ENCODE peak calls at places on chromosomes 13 and 19, in ten cellular contexts. One of them, this sample, is unnamed.
A peak's percentile ranks its signal among the peaks of the same experiment; 100 is the strongest.

GRCh38 chr13:74115138-74115537 is 19.1 kb downstream of the KLF12 start:
- DNase-seq in breast epithelium: no peak
- DNase-seq in tibial nerve: no peak
- DNase-seq in HCT116: no peak
- DNase-seq in adrenal gland: no peak
- DNase-seq in heart left ventricle: no peak
- DNase-seq in uterus: no peak
- DNase-seq in ovary: no peak
- DNase-seq in stomach: no peak
- DNase-seq in body of pancreas: no peak
- DNase-seq in this sample: no peak

GRCh38 chr19:11905928-11906327 is 18.3 kb downstream of the ZNF69 start:
- DNase-seq in breast epithelium: no peak
- DNase-seq in tibial nerve: no peak
- DNase-seq in HCT116: no peak
- DNase-seq in adrenal gland: no peak
- DNase-seq in heart left ventricle: no peak
- DNase-seq in uterus: no peak
- DNase-seq in ovary: no peak
- DNase-seq in stomach: no peak
- DNase-seq in body of pancreas: no peak
- DNase-seq in this sample: no peak

GRCh38 chr13:60756306-60756705 is 359.3 kb downstream of the TDRD3 start:
- DNase-seq in breast epithelium: no peak
- DNase-seq in tibial nerve: no peak
- DNase-seq in HCT116: no peak
- DNase-seq in adrenal gland: no peak
- DNase-seq in heart left ventricle: no peak
- DNase-seq in uterus: no peak
- DNase-seq in ovary: no peak
- DNase-seq in stomach: no peak
- DNase-seq in body of pancreas: no peak
- DNase-seq in this sample: no peak

GRCh38 chr19:55304279-55304978 is 20.6 kb downstream of the BRSK1 start:
- DNase-seq in breast epithelium: no peak
- DNase-seq in tibial nerve: no peak
- DNase-seq in HCT116: no peak
- DNase-seq in adrenal gland: peak; percentile 64
- DNase-seq in heart left ventricle: no peak
- DNase-seq in uterus: no peak
- DNase-seq in ovary: peak; percentile 45
- DNase-seq in stomach: peak; percentile 46
- DNase-seq in body of pancreas: peak; percentile 26
- DNase-seq in this sample: no peak

GRCh38 chr13:77966671-77967070 is 48.0 kb upstream of the EDNRB start:
- DNase-seq in breast epithelium: no peak
- DNase-seq in tibial nerve: no peak
- DNase-seq in HCT116: no peak
- DNase-seq in adrenal gland: no peak
- DNase-seq in heart left ventricle: no peak
- DNase-seq in uterus: no peak
- DNase-seq in ovary: no peak
- DNase-seq in stomach: no peak
- DNase-seq in body of pancreas: no peak
- DNase-seq in this sample: no peak

GRCh38 chr19:42069619-42070293 is at the start of gene GRIK5:
- DNase-seq in breast epithelium: no peak
- DNase-seq in tibial nerve: no peak
- DNase-seq in HCT116: no peak
- DNase-seq in adrenal gland: no peak
- DNase-seq in heart left ventricle: no peak
- DNase-seq in uterus: no peak
- DNase-seq in ovary: peak; percentile 42
- DNase-seq in stomach: no peak
- DNase-seq in body of pancreas: no peak
- DNase-seq in this sample: peak; percentile 68

GRCh38 chr13:57224414-57224813 is 57.4 kb downstream of the PRR20E start:
- DNase-seq in breast epithelium: no peak
- DNase-seq in tibial nerve: no peak
- DNase-seq in HCT116: no peak
- DNase-seq in adrenal gland: no peak
- DNase-seq in heart left ventricle: no peak
- DNase-seq in uterus: no peak
- DNase-seq in ovary: no peak
- DNase-seq in stomach: no peak
- DNase-seq in body of pancreas: no peak
- DNase-seq in this sample: no peak

GRCh38 chr13:80133631-80134083 is 207.3 kb downstream of the SPRY2 start:
- DNase-seq in breast epithelium: no peak
- DNase-seq in tibial nerve: no peak
- DNase-seq in HCT116: no peak
- DNase-seq in adrenal gland: no peak
- DNase-seq in heart left ventricle: no peak
- DNase-seq in uterus: no peak
- DNase-seq in ovary: no peak
- DNase-seq in stomach: no peak
- DNase-seq in body of pancreas: no peak
- DNase-seq in this sample: no peak

GRCh38 chr19:10878253-10878652 is 6.9 kb downstream of the CARM1 start:
- DNase-seq in breast epithelium: no peak
- DNase-seq in tibial nerve: no peak
- DNase-seq in HCT116: no peak
- DNase-seq in adrenal gland: no peak
- DNase-seq in heart left ventricle: no peak
- DNase-seq in uterus: no peak
- DNase-seq in ovary: no peak
- DNase-seq in stomach: no peak
- DNase-seq in body of pancreas: no peak
- DNase-seq in this sample: no peak

GRCh38 chr13:49587311-49587847 is 2.0 kb upstream of the RCBTB1 start:
- DNase-seq in breast epithelium: no peak
- DNase-seq in tibial nerve: no peak
- DNase-seq in HCT116: no peak
- DNase-seq in adrenal gland: no peak
- DNase-seq in heart left ventricle: no peak
- DNase-seq in uterus: no peak
- DNase-seq in ovary: no peak
- DNase-seq in stomach: no peak
- DNase-seq in body of pancreas: no peak
- DNase-seq in this sample: no peak

GRCh38 chr19:27777726-27778125 is 1435.2 kb downstream of the UQCRFS1 start:
- DNase-seq in breast epithelium: no peak
- DNase-seq in tibial nerve: no peak
- DNase-seq in HCT116: no peak
- DNase-seq in adrenal gland: peak; percentile 13
- DNase-seq in heart left ventricle: no peak
- DNase-seq in uterus: no peak
- DNase-seq in ovary: no peak
- DNase-seq in stomach: no peak
- DNase-seq in body of pancreas: no peak
- DNase-seq in this sample: no peak

GRCh38 chr19:55398200-55398947 is 9.2 kb downstream of the UBE2S start:
- DNase-seq in breast epithelium: no peak
- DNase-seq in tibial nerve: no peak
- DNase-seq in HCT116: no peak
- DNase-seq in adrenal gland: no peak
- DNase-seq in heart left ventricle: no peak
- DNase-seq in uterus: no peak
- DNase-seq in ovary: no peak
- DNase-seq in stomach: no peak
- DNase-seq in body of pancreas: no peak
- DNase-seq in this sample: no peak

GRCh38 chr13:24865158-24865557 is 101.2 kb downstream of the RNF17 start:
- DNase-seq in breast epithelium: no peak
- DNase-seq in tibial nerve: no peak
- DNase-seq in HCT116: no peak
- DNase-seq in adrenal gland: no peak
- DNase-seq in heart left ventricle: no peak
- DNase-seq in uterus: no peak
- DNase-seq in ovary: no peak
- DNase-seq in stomach: no peak
- DNase-seq in body of pancreas: no peak
- DNase-seq in this sample: no peak

GRCh38 chr19:46009530-46010510 is 13.0 kb downstream of the PGLYRP1 start:
- DNase-seq in breast epithelium: no peak
- DNase-seq in tibial nerve: peak; percentile 51
- DNase-seq in HCT116: peak; percentile 42
- DNase-seq in adrenal gland: peak; percentile 87
- DNase-seq in heart left ventricle: peak; percentile 62
- DNase-seq in uterus: peak; percentile 60
- DNase-seq in ovary: peak; percentile 61
- DNase-seq in stomach: peak; percentile 80
- DNase-seq in body of pancreas: peak; percentile 76
- DNase-seq in this sample: peak; percentile 58

DNA sequence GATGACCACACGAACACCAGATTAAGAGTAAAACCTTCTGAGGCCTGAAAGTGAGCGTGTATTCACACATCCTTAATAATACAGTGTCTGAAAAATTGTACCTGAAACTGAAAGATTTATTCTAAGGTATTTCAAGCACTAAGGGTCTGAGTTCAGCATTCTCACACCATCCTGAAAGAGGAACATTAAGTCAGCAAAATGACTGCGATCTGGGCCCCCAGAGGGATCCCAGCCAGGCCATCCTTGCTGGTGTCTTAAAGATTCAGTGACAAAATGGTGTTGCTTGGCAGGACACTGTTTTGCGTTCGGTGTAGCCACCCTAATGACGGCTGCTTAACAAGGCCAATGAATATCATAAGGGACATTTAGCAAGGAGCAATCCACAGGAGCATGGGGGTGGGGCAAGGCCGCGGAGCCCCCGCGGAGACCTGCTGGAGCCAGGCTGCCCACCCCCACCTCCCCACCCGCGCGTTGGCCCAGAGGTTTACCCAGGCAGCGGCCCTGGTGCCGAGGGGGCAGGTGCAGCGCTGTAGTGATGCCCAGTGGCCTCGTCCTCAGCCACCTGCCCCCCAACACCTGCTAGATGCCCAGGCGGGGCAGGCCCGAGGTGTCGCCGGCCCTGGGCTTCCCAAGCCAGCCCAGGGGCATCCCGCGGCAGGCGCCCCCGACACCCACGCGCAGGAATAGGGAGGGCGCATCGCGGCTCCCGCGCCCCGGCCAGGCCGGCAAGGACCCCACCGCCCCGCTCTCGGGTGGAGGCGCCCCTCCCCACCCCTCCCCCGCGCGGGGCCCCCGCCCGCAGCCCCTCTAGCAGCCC is 742 bp downstream of the NALCN start:
- DNase-seq in breast epithelium: no peak
- DNase-seq in tibial nerve: no peak
- DNase-seq in HCT116: no peak
- DNase-seq in adrenal gland: peak; percentile 54
- DNase-seq in heart left ventricle: no peak
- DNase-seq in uterus: no peak
- DNase-seq in ovary: no peak
- DNase-seq in stomach: no peak
- DNase-seq in body of pancreas: no peak
- DNase-seq in this sample: peak; percentile 4
- H3K4me3 ChIP-seq in breast epithelium: peak overlapping the region; percentile 60
- H3K4me3 ChIP-seq in tibial nerve: peak overlapping the region; percentile 52
- H3K4me3 ChIP-seq in HCT116: no peak overlapping the region
- H3K4me3 ChIP-seq in adrenal gland: peak overlapping the region; percentile 77
- H3K4me3 ChIP-seq in heart left ventricle: peak overlapping the region; percentile 60
- H3K4me3 ChIP-seq in uterus: no peak overlapping the region
- H3K4me3 ChIP-seq in ovary: peak overlapping the region; percentile 15
- H3K4me3 ChIP-seq in stomach: peak overlapping the region; percentile 52
- H3K4me3 ChIP-seq in body of pancreas: peak overlapping the region; percentile 65
- H3K4me3 ChIP-seq in this sample: no peak overlapping the region

GRCh38 chr19:40184273-40184672 is 7.0 kb upstream of the MAP3K10 start:
- DNase-seq in breast epithelium: no peak
- DNase-seq in tibial nerve: no peak
- DNase-seq in HCT116: no peak
- DNase-seq in adrenal gland: no peak
- DNase-seq in heart left ventricle: no peak
- DNase-seq in uterus: no peak
- DNase-seq in ovary: no peak
- DNase-seq in stomach: no peak
- DNase-seq in body of pancreas: no peak
- DNase-seq in this sample: no peak
- TF ChIP-seq POLR2A in breast epithelium: no peak
- TF ChIP-seq POLR2A in tibial nerve: no peak
- TF ChIP-seq POLR2A in HCT116: no peak
- TF ChIP-seq POLR2A in adrenal gland: no peak
- TF ChIP-seq POLR2A in heart left ventricle: no peak
- TF ChIP-seq POLR2A in uterus: no peak
- TF ChIP-seq POLR2A in ovary: no peak
- TF ChIP-seq POLR2A in stomach: no peak
- TF ChIP-seq POLR2A in body of pancreas: no peak
- TF ChIP-seq POLR2A in this sample: no peak

GRCh38 chr13:75621147-75621546 is 15.0 kb upstream of the LMO7 start:
- DNase-seq in breast epithelium: no peak
- DNase-seq in tibial nerve: no peak
- DNase-seq in HCT116: no peak
- DNase-seq in adrenal gland: no peak
- DNase-seq in heart left ventricle: no peak
- DNase-seq in uterus: no peak
- DNase-seq in ovary: no peak
- DNase-seq in stomach: no peak
- DNase-seq in body of pancreas: no peak
- DNase-seq in this sample: no peak
- H3K27ac ChIP-seq in breast epithelium: no peak overlapping the region
- H3K27ac ChIP-seq in tibial nerve: no peak overlapping the region
- H3K27ac ChIP-seq in HCT116: no peak overlapping the region
- H3K27ac ChIP-seq in adrenal gland: no peak overlapping the region
- H3K27ac ChIP-seq in heart left ventricle: no peak overlapping the region
- H3K27ac ChIP-seq in uterus: no peak overlapping the region
- H3K27ac ChIP-seq in ovary: no peak overlapping the region
- H3K27ac ChIP-seq in stomach: no peak overlapping the region
- H3K27ac ChIP-seq in body of pancreas: no peak overlapping the region
- H3K27ac ChIP-seq in this sample: no peak overlapping the region

GRCh38 chr19:16069813-16070365 is 6.4 kb upstream of the TPM4 start:
- DNase-seq in breast epithelium: no peak
- DNase-seq in tibial nerve: no peak
- DNase-seq in HCT116: no peak
- DNase-seq in adrenal gland: peak; percentile 50
- DNase-seq in heart left ventricle: no peak
- DNase-seq in uterus: no peak
- DNase-seq in ovary: no peak
- DNase-seq in stomach: peak; percentile 40
- DNase-seq in body of pancreas: no peak
- DNase-seq in this sample: no peak

GRCh38 chr19:16068696-16069259 is 7.5 kb upstream of the TPM4 start:
- DNase-seq in breast epithelium: no peak
- DNase-seq in tibial nerve: no peak
- DNase-seq in HCT116: no peak
- DNase-seq in adrenal gland: no peak
- DNase-seq in heart left ventricle: no peak
- DNase-seq in uterus: no peak
- DNase-seq in ovary: no peak
- DNase-seq in stomach: no peak
- DNase-seq in body of pancreas: no peak
- DNase-seq in this sample: no peak

GRCh38 chr19:16071072-16071691 is 5.1 kb upstream of the TPM4 start:
- DNase-seq in breast epithelium: no peak
- DNase-seq in tibial nerve: no peak
- DNase-seq in HCT116: no peak
- DNase-seq in adrenal gland: no peak
- DNase-seq in heart left ventricle: no peak
- DNase-seq in uterus: no peak
- DNase-seq in ovary: no peak
- DNase-seq in stomach: no peak
- DNase-seq in body of pancreas: no peak
- DNase-seq in this sample: no peak

GRCh38 chr19:16073481-16073880 is 2.8 kb upstream of the TPM4 start:
- DNase-seq in breast epithelium: no peak
- DNase-seq in tibial nerve: no peak
- DNase-seq in HCT116: no peak
- DNase-seq in adrenal gland: peak; percentile 50
- DNase-seq in heart left ventricle: no peak
- DNase-seq in uterus: no peak
- DNase-seq in ovary: peak; percentile 29
- DNase-seq in stomach: no peak
- DNase-seq in body of pancreas: no peak
- DNase-seq in this sample: no peak

GRCh38 chr19:16070366-16070990 is 5.8 kb upstream of the TPM4 start:
- DNase-seq in breast epithelium: peak; percentile 80
- DNase-seq in tibial nerve: no peak
- DNase-seq in HCT116: peak; percentile 86
- DNase-seq in adrenal gland: peak; percentile 80
- DNase-seq in heart left ventricle: peak; percentile 59
- DNase-seq in uterus: no peak
- DNase-seq in ovary: peak; percentile 63
- DNase-seq in stomach: peak; percentile 92
- DNase-seq in body of pancreas: peak; percentile 37
- DNase-seq in this sample: peak; percentile 42
- H3K4me3 ChIP-seq in breast epithelium: peak overlapping the region; percentile 80
- H3K4me3 ChIP-seq in tibial nerve: no peak overlapping the region
- H3K4me3 ChIP-seq in HCT116: peak overlapping the region; percentile 96
- H3K4me3 ChIP-seq in adrenal gland: no peak overlapping the region
- H3K4me3 ChIP-seq in heart left ventricle: no peak overlapping the region
- H3K4me3 ChIP-seq in uterus: peak overlapping the region; percentile 17
- H3K4me3 ChIP-seq in ovary: peak overlapping the region; percentile 65
- H3K4me3 ChIP-seq in stomach: peak overlapping the region; percentile 68
- H3K4me3 ChIP-seq in body of pancreas: no peak overlapping the region
- H3K4me3 ChIP-seq in this sample: no peak overlapping the region

This sample was measured in thyroid gland.